ENCODE peak calls at places on chromosomes 13 and 19, in eight cellular contexts. S is endothelial cell; H is breast epithelium; Z is CD4-positive, alpha-beta T cell; A is tibial artery; G is HCT116; K is GM10248; C is left ventricle myocardium inferior. D is an unnamed sample.

GRCh38 chr13:106140476-106140875 is 395.0 kb downstream of the EFNB2 start:
- DNase-seq in S (no peak), H (no peak), Z (no peak), A (no peak), G (no peak), K (no peak), C (no peak), D (no peak)

GRCh38 chr19:6587998-6588507 is 2.9 kb downstream of the CD70 start:
- DNase-seq in S (no peak), H (no peak), Z (no peak), A (no peak), G (no peak), K (no peak), C (no peak), D (no peak)

GRCh38 chr19:34224996-34225658 is 29.2 kb upstream of the GARRE1 start:
- DNase-seq in S (no peak), H (no peak), Z (no peak), A (no peak), G (no peak), K (no peak), C (no peak), D (no peak)

GRCh38 chr19:49490287-49491029 is 3.0 kb downstream of the RPL13A start:
- DNase-seq in S (no peak), H (no peak), Z (no peak), A (no peak), G (no peak), K (no peak), C (no peak), D (no peak)

GRCh38 chr13:42981853-42982252 is 10.2 kb downstream of the EPSTI1 start:
- DNase-seq in S (no peak), H (no peak), Z (no peak), A (no peak), G (no peak), K (no peak), C (no peak), D (peak; percentile 29)

GRCh38 chr13:73602295-73602694 is 531.9 kb downstream of the KLF12 start:
- DNase-seq in S (no peak), H (no peak), Z (no peak), A (no peak), G (peak; percentile 2), K (no peak), C (no peak), D (no peak)

GRCh38 chr19:1469200-1469935 is 9.6 kb downstream of the C19orf25 start:
- DNase-seq in S (no peak), H (no peak), Z (no peak), A (no peak), G (no peak), K (no peak), C (no peak), D (peak; percentile 56)

GRCh38 chr13:29847501-29847983 is 2.9 kb downstream of the UBL3 start:
- DNase-seq in S (no peak), H (no peak), Z (no peak), A (no peak), G (no peak), K (no peak), C (no peak), D (no peak)

GRCh38 chr19:11265785-11266236 is 3.5 kb upstream of the DOCK6 start:
- DNase-seq in S (no peak), H (no peak), Z (no peak), A (no peak), G (peak; percentile 56), K (no peak), C (no peak), D (peak; percentile 91)

GRCh38 chr13:61908906-61909305 is 493.3 kb upstream of the PCDH20 start:
- DNase-seq in S (no peak), H (no peak), Z (no peak), A (no peak), G (no peak), K (no peak), C (no peak), D (no peak)

GRCh38 chr19:1747285-1748114 is 5.8 kb upstream of the ONECUT3 start:
- DNase-seq in S (no peak), H (no peak), Z (peak; percentile 29), A (no peak), G (peak; percentile 100), K (peak; percentile 70), C (no peak), D (peak; percentile 95)

GRCh38 chr19:31146546-31147183 is 202.6 kb downstream of the TSHZ3 start:
- DNase-seq in S (no peak), H (no peak), Z (no peak), A (no peak), G (no peak), K (no peak), C (no peak), D (no peak)

GRCh38 chr19:51296331-51297093 is 14.9 kb upstream of the IGLON5 start:
- DNase-seq in S (no peak), H (no peak), Z (no peak), A (no peak), G (no peak), K (no peak), C (no peak), D (no peak)
- TF ChIP-seq CTCF in S (no peak), H (no peak), Z (no peak), A (no peak), G (no peak), K (peak; percentile 17), C (no peak), D (no peak)

DNA sequence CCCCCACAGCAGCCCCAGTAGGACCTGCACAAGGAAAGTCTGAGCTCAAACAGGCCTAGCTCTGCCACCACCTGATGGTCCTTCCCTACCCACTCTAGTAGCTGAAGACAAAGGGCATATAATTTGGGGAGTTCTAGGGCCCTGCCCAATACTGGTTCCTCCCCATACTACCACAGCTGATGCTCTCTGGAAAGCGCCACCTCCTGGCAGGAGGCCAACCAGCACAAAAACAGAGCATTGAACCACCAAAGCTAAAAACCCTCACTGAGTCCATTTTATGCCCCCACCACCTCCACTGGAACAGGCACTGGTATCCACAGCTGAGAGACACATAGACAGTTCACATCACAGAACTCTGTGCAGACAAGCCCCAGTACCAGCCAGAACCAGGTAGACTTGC is 1276.8 kb downstream of the OLFM4 start:
- DNase-seq in S (no peak), H (no peak), Z (no peak), A (no peak), G (no peak), K (no peak), C (no peak), D (no peak)
- TF ChIP-seq CTCF in S (no peak), H (no peak), Z (no peak), A (no peak), G (no peak), K (no peak), C (no peak), D (no peak)

DNA sequence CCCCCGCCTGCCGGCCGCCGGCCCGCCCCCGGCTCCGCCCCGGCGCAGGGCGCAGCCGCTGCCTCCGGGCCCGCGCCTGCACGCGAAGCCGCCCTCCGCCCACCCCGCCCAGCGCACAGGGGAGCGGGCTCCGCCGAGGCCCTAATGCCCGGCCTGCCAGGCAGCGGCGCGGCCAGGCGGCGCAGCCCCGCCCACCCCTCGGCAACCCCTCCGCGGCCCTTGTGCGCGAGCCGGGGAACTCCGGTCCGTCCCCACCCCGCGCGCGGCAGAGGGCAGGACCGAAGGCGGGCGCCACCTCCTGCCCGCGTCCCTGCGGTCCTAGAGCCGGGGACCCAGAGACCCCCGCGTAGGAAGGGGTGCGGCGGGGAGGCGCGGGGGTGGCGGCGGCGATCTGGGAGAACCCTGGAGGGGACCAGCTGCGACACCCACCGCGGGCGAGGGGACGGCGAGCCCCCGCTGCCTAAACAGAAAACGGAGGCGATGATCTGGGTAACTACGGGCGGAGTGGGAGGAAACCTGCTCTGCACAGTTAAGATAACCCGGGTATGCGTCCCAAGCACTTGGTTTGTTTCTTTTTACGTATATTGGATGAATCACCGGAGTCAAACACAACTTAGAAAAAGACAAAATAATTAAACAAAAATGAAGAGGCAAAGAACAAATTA is 351 bp upstream of the USP12 start:
- DNase-seq in S (peak; percentile 96), H (peak; percentile 85), Z (peak; percentile 91), A (peak; percentile 96), G (peak; percentile 72), K (peak; percentile 91), C (peak; percentile 93), D (peak; percentile 90)
- TF ChIP-seq CTCF in S (no peak), H (no peak), Z (peak; percentile 16), A (no peak), G (no peak), K (peak; percentile 36), C (peak; percentile 35), D (no peak)

DNA sequence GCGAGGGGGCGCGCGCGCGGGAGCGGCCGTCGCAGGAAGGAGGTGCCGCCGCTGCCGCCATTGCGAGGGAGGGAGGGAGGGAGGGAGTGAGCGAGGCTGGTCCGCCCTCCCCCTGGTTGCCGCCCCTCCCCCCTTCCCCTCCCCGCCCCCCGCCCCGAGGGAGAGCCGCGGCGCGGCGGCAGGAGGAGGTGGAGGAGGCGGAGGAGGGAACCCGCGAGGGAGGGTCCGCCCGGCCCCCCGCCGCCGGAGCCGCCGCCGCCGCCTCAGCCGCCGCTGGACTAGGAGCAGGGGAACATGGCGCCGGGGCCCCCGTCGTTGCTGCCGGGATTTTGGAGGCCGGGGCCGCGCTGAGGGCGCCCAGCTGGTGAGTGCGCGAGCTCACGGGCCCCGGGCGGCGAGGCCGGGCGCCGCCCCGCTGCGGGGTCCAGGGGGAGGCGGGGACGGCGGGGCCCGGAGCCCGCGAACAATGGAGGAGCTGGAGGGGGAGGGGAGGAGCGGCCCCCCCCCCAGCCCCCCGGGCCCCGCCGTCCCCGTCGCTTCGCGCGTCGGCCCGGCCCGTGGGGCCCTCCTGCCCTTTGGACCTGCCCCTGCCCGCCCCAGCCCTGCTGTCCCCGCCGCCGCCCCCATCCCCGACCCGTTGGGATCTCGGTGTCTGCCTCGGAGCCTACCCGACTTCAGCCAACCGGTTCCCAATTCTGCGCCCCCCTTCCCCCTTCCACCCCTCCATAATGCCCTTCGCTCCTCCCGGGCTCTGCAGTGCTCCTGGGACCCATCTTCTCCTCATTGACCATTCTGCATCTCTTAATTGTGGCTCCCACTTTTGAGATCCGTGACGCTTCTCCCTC is at the start of gene ARHGAP35:
- DNase-seq in S (no peak), H (no peak), Z (peak; percentile 82), A (no peak), G (no peak), K (peak; percentile 94), C (no peak), D (no peak)
- TF ChIP-seq CTCF in S (no peak), H (no peak), Z (no peak), A (no peak), G (no peak), K (no peak), C (no peak), D (no peak)

GRCh38 chr13:48096670-48097069 is 1.8 kb upstream of the MED4 start:
- DNase-seq in S (no peak), H (no peak), Z (no peak), A (no peak), G (no peak), K (no peak), C (no peak), D (no peak)
- TF ChIP-seq CTCF in S (no peak), H (no peak), Z (no peak), A (no peak), G (no peak), K (no peak), C (no peak), D (no peak)

GRCh38 chr13:44229371-44230030 is 144.1 kb upstream of the SERP2 start:
- DNase-seq in S (no peak), H (no peak), Z (no peak), A (no peak), G (no peak), K (no peak), C (no peak), D (no peak)
- TF ChIP-seq CTCF in S (no peak), H (no peak), Z (no peak), A (no peak), G (no peak), K (no peak), C (no peak), D (no peak)

GRCh38 chr13:79631260-79631659 is 150.3 kb downstream of the NDFIP2 start:
- DNase-seq in S (no peak), H (peak; percentile 65), Z (no peak), A (no peak), G (peak; percentile 56), K (no peak), C (no peak), D (peak; percentile 17)
- TF ChIP-seq CTCF in S (no peak), H (no peak), Z (no peak), A (no peak), G (peak; percentile 40), K (no peak), C (peak; percentile 55), D (no peak)

D was measured in Calu3.